ENCODE peak calls at places on chromosome 5, in five cellular contexts. B is naive B cell, Q is H54, X is endothelial cell, S is AG04450. H is an unnamed sample.

GRCh38 chr5:172571892-172572291 is 69.2 kb upstream of the NEURL1B start:
- DNase-seq in X (no peak), Q (no peak), S (no peak), B (no peak), H (no peak)

GRCh38 chr5:175743676-175744210 is 85.9 kb downstream of the HRH2 start:
- DNase-seq in S (no peak), X (peak), Q (peak), B (no peak), H (peak)

GRCh38 chr5:77563475-77563874 is 71.4 kb upstream of the WDR41 start:
- DNase-seq in X (no peak), S (no peak), B (no peak), Q (no peak), H (no peak)

GRCh38 chr5:167549763-167550162 is 741.7 kb upstream of the WWC1 start:
- DNase-seq in Q (no peak), S (no peak), B (no peak), X (no peak), H (no peak)

GRCh38 chr5:122154910-122155309 is 25.6 kb downstream of the ZNF474 start:
- DNase-seq in X (no peak), B (no peak), S (peak), Q (no peak), H (no peak)

GRCh38 chr5:124279146-124279545 is 467.3 kb downstream of the ZNF608 start:
- DNase-seq in S (no peak), X (no peak), B (no peak), Q (no peak), H (no peak)

GRCh38 chr5:96143450-96143849 is 181.8 kb upstream of the ELL2 start:
- DNase-seq in S (peak), Q (no peak), X (no peak), B (no peak), H (no peak)

GRCh38 chr5:76477576-76477975 is 74.5 kb downstream of the IQGAP2 start:
- DNase-seq in B (no peak), X (no peak), S (no peak), Q (no peak), H (no peak)

GRCh38 chr5:160363122-160363521 is 7.3 kb downstream of the C1QTNF2 start:
- DNase-seq in X (no peak), S (no peak), Q (no peak), B (no peak), H (no peak)

GRCh38 chr5:172284275-172284971 is 859 bp upstream of the UBTD2 start:
- DNase-seq in B (no peak), Q (peak), X (no peak), S (no peak), H (no peak)

GRCh38 chr5:82023530-82024095 is 51.8 kb downstream of the ATG10 start:
- DNase-seq in S (no peak), Q (no peak), B (no peak), X (no peak), H (no peak)

GRCh38 chr5:74919041-74919440 is 52.9 kb upstream of the FAM169A start:
- DNase-seq in B (no peak), X (no peak), Q (no peak), S (no peak), H (no peak)

GRCh38 chr5:107496466-107496865 is 174.3 kb downstream of the EFNA5 start:
- DNase-seq in X (no peak), Q (no peak), B (no peak), S (no peak), H (no peak)

H was measured in ecto neural progenitor cell.